ENCODE peak calls at places on chromosomes 1 and 21, in four cellular contexts. G, F, T and P are unnamed samples.

GRCh38 chr1:41321277-41321676 is 40.0 kb upstream of the FOXO6 start:
- DNase-seq in G (no peak), F (no peak), T (no peak), P (no peak)

GRCh38 chr1:224377676-224378006 is 21.0 kb downstream of the CNIH4 start:
- DNase-seq in G (no peak), F (peak), T (no peak), P (no peak)

GRCh38 chr1:153541641-153542569 is 1.2 kb upstream of the S100A5 start:
- DNase-seq in G (no peak), F (no peak), T (peak), P (no peak)

GRCh38 chr1:229220163-229220846 is 50.6 kb upstream of the RAB4A start:
- DNase-seq in G (no peak), F (no peak), T (no peak), P (no peak)

GRCh38 chr21:45612096-45613019 is 31.2 kb upstream of the PCBP3 start:
- DNase-seq in G (no peak), F (no peak), T (peak), P (peak)

GRCh38 chr1:70044832-70045231 is 160.5 kb downstream of the LRRC40 start:
- DNase-seq in G (no peak), F (no peak), T (no peak), P (no peak)

GRCh38 chr21:20875741-20876140 is 122.5 kb upstream of the NCAM2 start:
- DNase-seq in G (no peak), F (no peak), T (no peak), P (no peak)

GRCh38 chr21:44585892-44586291 is 5.5 kb upstream of the KRTAP10-5 start:
- DNase-seq in G (no peak), F (no peak), T (no peak), P (no peak)

GRCh38 chr21:45013271-45013841 is 61.0 kb upstream of the ADARB1 start:
- DNase-seq in G (no peak), F (no peak), T (peak), P (peak)

GRCh38 chr1:229372251-229372650 is 29.4 kb upstream of the CCSAP start:
- DNase-seq in G (no peak), F (no peak), T (no peak), P (no peak)

GRCh38 chr1:239896980-239897379 is 194.7 kb upstream of the FMN2 start:
- DNase-seq in G (no peak), F (no peak), T (no peak), P (no peak)

GRCh38 chr1:228397454-228397786 is 9.2 kb downstream of the TRIM11 start:
- DNase-seq in G (no peak), F (no peak), T (peak), P (no peak)

GRCh38 chr1:23747947-23748346 is 4.7 kb downstream of the ELOA start:
- DNase-seq in G (no peak), F (no peak), T (no peak), P (no peak)

GRCh38 chr1:32393136-32393535 is 1.1 kb downstream of the BSDC1 start:
- DNase-seq in G (no peak), F (no peak), T (no peak), P (no peak)

GRCh38 chr1:173867141-173867752 is 542 bp downstream of the GAS5 start:
- DNase-seq in G (no peak), F (peak), T (peak), P (no peak)

GRCh38 chr1:12591267-12591938 is 26.6 kb downstream of the DHRS3 start:
- DNase-seq in G (no peak), F (no peak), T (no peak), P (no peak)

GRCh38 chr1:25030674-25031589 is 100.9 kb upstream of the RUNX3 start:
- DNase-seq in G (peak), F (peak), T (peak), P (no peak)

GRCh38 chr1:40901886-40902633 is 39.9 kb upstream of the CITED4 start:
- DNase-seq in G (no peak), F (no peak), T (peak), P (peak)

GRCh38 chr21:38277501-38278111 is 20.8 kb downstream of the KCNJ15 start:
- DNase-seq in G (no peak), F (peak), T (no peak), P (no peak)

GRCh38 chr1:87056974-87057373 is 142.5 kb downstream of the HS2ST1 start:
- DNase-seq in G (no peak), F (no peak), T (no peak), P (no peak)

GRCh38 chr1:65658122-65658521 is 134.6 kb upstream of the PDE4B start:
- DNase-seq in G (no peak), F (no peak), T (no peak), P (no peak)

GRCh38 chr1:84086189-84086588 is 57.9 kb upstream of the PRKACB start:
- DNase-seq in G (no peak), F (no peak), T (peak), P (peak)

GRCh38 chr21:45142469-45142868 is 68.1 kb downstream of the ADARB1 start:
- DNase-seq in G (no peak), F (no peak), T (no peak), P (no peak)

GRCh38 chr1:150813028-150813707 is 5.1 kb upstream of the CTSK start:
- DNase-seq in G (no peak), F (peak), T (no peak), P (no peak)

GRCh38 chr1:16615253-16616252 is 2.2 kb upstream of the NBPF1 start:
- DNase-seq in G (no peak), F (no peak), T (peak), P (peak)

GRCh38 chr1:75614455-75615379 is 3.8 kb upstream of the SLC44A5 start:
- DNase-seq in G (peak), F (peak), T (peak), P (peak)

GRCh38 chr1:244652699-244653438 is at the start of gene DESI2:
- DNase-seq in G (peak), F (peak), T (peak), P (peak)

GRCh38 chr1:212699839-212700596 is at the start of gene BATF3:
- DNase-seq in G (peak), F (peak), T (peak), P (no peak)

GRCh38 chr1:14969006-14969405 is 184.5 kb upstream of the TMEM51 start:
- DNase-seq in G (no peak), F (peak), T (no peak), P (no peak)

GRCh38 chr1:111559736-111560279 is 56.4 kb upstream of the ADORA3 start:
- DNase-seq in G (no peak), F (no peak), T (no peak), P (no peak)

GRCh38 chr1:6902153-6902552 is 116.9 kb downstream of the CAMTA1 start:
- DNase-seq in G (no peak), F (no peak), T (no peak), P (no peak)

GRCh38 chr1:181152892-181153633 is 64.6 kb downstream of the IER5 start:
- DNase-seq in G (no peak), F (no peak), T (peak), P (no peak)

GRCh38 chr1:172902861-172903381 is 147.8 kb downstream of the TNFSF18 start:
- DNase-seq in G (no peak), F (no peak), T (no peak), P (no peak)

GRCh38 chr1:24340770-24341169 is 21.6 kb downstream of the GRHL3 start:
- DNase-seq in G (no peak), F (no peak), T (peak), P (peak)